ENCODE peak calls at places on chromosomes 7 and 10, in six cellular contexts. L, D, Z, Y, O and S are unnamed samples.
A peak's percentile ranks its signal among the peaks of the same experiment; 100 is the strongest.

GRCh38 chr10:29733323-29733722 is 98.6 kb upstream of the SVIL start:
- DNase-seq in L (no peak), D (no peak), Z (no peak), Y (no peak), O (no peak), S (no peak)

GRCh38 chr10:86341361-86341811 is 25.2 kb downstream of the GRID1 start:
- DNase-seq in L (peak; percentile 14), D (peak; percentile 22), Z (no peak), Y (no peak), O (no peak), S (no peak)

GRCh38 chr7:28298870-28299484 is 113.3 kb upstream of the CREB5 start:
- DNase-seq in L (peak; percentile 87), D (no peak), Z (peak; percentile 28), Y (peak; percentile 86), O (peak; percentile 15), S (peak; percentile 72)

GRCh38 chr7:70416611-70417010 is 715.3 kb upstream of the GALNT17 start:
- DNase-seq in L (no peak), D (no peak), Z (no peak), Y (no peak), O (no peak), S (no peak)

GRCh38 chr7:141700848-141701371 is 1.1 kb downstream of the DENND11 start:
- DNase-seq in L (peak; percentile 59), D (no peak), Z (no peak), Y (no peak), O (peak; percentile 33), S (peak; percentile 30)

GRCh38 chr7:87234949-87235348 is 15.4 kb upstream of the TMEM243 start:
- DNase-seq in L (peak; percentile 56), D (no peak), Z (no peak), Y (no peak), O (no peak), S (peak; percentile 47)

GRCh38 chr10:81564143-81564542 is 310.9 kb upstream of the NRG3 start:
- DNase-seq in L (no peak), D (no peak), Z (no peak), Y (no peak), O (peak; percentile 37), S (no peak)

GRCh38 chr7:133197972-133198544 is 54.8 kb upstream of the EXOC4 start:
- DNase-seq in L (no peak), D (no peak), Z (no peak), Y (no peak), O (no peak), S (no peak)

GRCh38 chr7:8147004-8147403 is 115.0 kb downstream of the ICA1 start:
- DNase-seq in L (no peak), D (no peak), Z (no peak), Y (peak; percentile 93), O (no peak), S (no peak)

GRCh38 chr10:90344226-90344625 is 513.6 kb downstream of the HTR7 start:
- DNase-seq in L (no peak), D (no peak), Z (no peak), Y (no peak), O (no peak), S (no peak)

GRCh38 chr7:36078816-36079360 is 74.2 kb upstream of the EEPD1 start:
- DNase-seq in L (no peak), D (no peak), Z (no peak), Y (no peak), O (no peak), S (no peak)

GRCh38 chr10:102643346-102644065 is 773 bp upstream of the TRIM8 start:
- DNase-seq in L (peak; percentile 89), D (peak; percentile 60), Z (no peak), Y (peak; percentile 50), O (peak; percentile 46), S (peak; percentile 81)

GRCh38 chr7:134605978-134606923 is 40.4 kb upstream of the BPGM start:
- DNase-seq in L (peak; percentile 74), D (peak; percentile 70), Z (no peak), Y (peak; percentile 76), O (peak; percentile 76), S (peak; percentile 67)

GRCh38 chr7:106612432-106612831 is 48.5 kb downstream of the CCDC71L start:
- DNase-seq in L (no peak), D (no peak), Z (no peak), Y (no peak), O (no peak), S (no peak)

GRCh38 chr7:98968621-98969020 is 90.3 kb downstream of the TRRAP start:
- DNase-seq in L (no peak), D (no peak), Z (no peak), Y (no peak), O (no peak), S (no peak)

GRCh38 chr10:104349623-104350142 is 4.0 kb upstream of the CFAP58 start:
- DNase-seq in L (peak; percentile 71), D (no peak), Z (no peak), Y (no peak), O (no peak), S (peak; percentile 73)

GRCh38 chr7:117704098-117704497 is 169.1 kb downstream of the CTTNBP2 start:
- DNase-seq in L (no peak), D (no peak), Z (no peak), Y (no peak), O (no peak), S (no peak)

GRCh38 chr10:77609781-77610272 is 27.8 kb downstream of the KCNMA1 start:
- DNase-seq in L (peak; percentile 16), D (no peak), Z (no peak), Y (no peak), O (no peak), S (no peak)

GRCh38 chr10:86188326-86188725 is 178.3 kb downstream of the GRID1 start:
- DNase-seq in L (no peak), D (no peak), Z (no peak), Y (no peak), O (no peak), S (no peak)

GRCh38 chr7:117085769-117086463 is 132.6 kb downstream of the ST7 start:
- DNase-seq in L (peak; percentile 73), D (no peak), Z (no peak), Y (no peak), O (no peak), S (peak; percentile 48)

GRCh38 chr10:125076121-125076825 is 84.1 kb downstream of the CTBP2 start:
- DNase-seq in L (no peak), D (no peak), Z (no peak), Y (no peak), O (no peak), S (no peak)

GRCh38 chr7:75814407-75814947 is 871 bp upstream of the CCL24 start:
- DNase-seq in L (peak; percentile 40), D (no peak), Z (no peak), Y (no peak), O (no peak), S (peak; percentile 83)

GRCh38 chr7:124550036-124550435 is 215.6 kb downstream of the GPR37 start:
- DNase-seq in L (no peak), D (no peak), Z (no peak), Y (no peak), O (no peak), S (no peak)

GRCh38 chr7:938546-939185 is 15.8 kb downstream of the ADAP1 start:
- DNase-seq in L (no peak), D (peak; percentile 45), Z (no peak), Y (no peak), O (no peak), S (no peak)